ENCODE peak calls at places on chromosomes 13 and 19, in nine cellular contexts. One of them, this sample, is unnamed.

GRCh38 chr13:42002066-42002465 is 41.2 kb upstream of the VWA8 start:
- DNase-seq in H9: no peak
- DNase-seq in GM23338: no peak
- DNase-seq in tibial nerve: no peak
- DNase-seq in SK-N-SH: no peak
- DNase-seq in lung: no peak
- DNase-seq in AG04450: no peak
- DNase-seq in heart right ventricle: no peak
- DNase-seq in CD8-positive, alpha-beta T cell: no peak
- DNase-seq in this sample: no peak

GRCh38 chr13:20232556-20233277 is 598 bp upstream of the GJB6 start:
- DNase-seq in lung: no peak
- DNase-seq in H9: no peak
- DNase-seq in GM23338: no peak
- DNase-seq in tibial nerve: no peak
- DNase-seq in heart right ventricle: no peak
- DNase-seq in SK-N-SH: no peak
- DNase-seq in AG04450: no peak
- DNase-seq in CD8-positive, alpha-beta T cell: no peak
- DNase-seq in this sample: no peak

GRCh38 chr13:36998624-36999041 is 507 bp downstream of the ALG5 start:
- DNase-seq in tibial nerve: no peak
- DNase-seq in SK-N-SH: peak
- DNase-seq in H9: peak
- DNase-seq in CD8-positive, alpha-beta T cell: peak
- DNase-seq in AG04450: no peak
- DNase-seq in GM23338: peak
- DNase-seq in lung: peak
- DNase-seq in heart right ventricle: peak
- DNase-seq in this sample: peak

GRCh38 chr13:29865934-29866333 is 15.5 kb upstream of the UBL3 start:
- DNase-seq in SK-N-SH: no peak
- DNase-seq in lung: no peak
- DNase-seq in tibial nerve: no peak
- DNase-seq in AG04450: no peak
- DNase-seq in H9: no peak
- DNase-seq in GM23338: no peak
- DNase-seq in CD8-positive, alpha-beta T cell: no peak
- DNase-seq in heart right ventricle: no peak
- DNase-seq in this sample: no peak

GRCh38 chr13:113548778-113549621 is 35.6 kb upstream of the TFDP1 start:
- DNase-seq in heart right ventricle: no peak
- DNase-seq in AG04450: no peak
- DNase-seq in CD8-positive, alpha-beta T cell: no peak
- DNase-seq in tibial nerve: no peak
- DNase-seq in H9: no peak
- DNase-seq in GM23338: no peak
- DNase-seq in SK-N-SH: peak
- DNase-seq in lung: no peak
- DNase-seq in this sample: peak

GRCh38 chr19:32858559-32858958 is 11.0 kb downstream of the SLC7A9 start:
- DNase-seq in tibial nerve: no peak
- DNase-seq in H9: no peak
- DNase-seq in CD8-positive, alpha-beta T cell: no peak
- DNase-seq in AG04450: no peak
- DNase-seq in lung: no peak
- DNase-seq in heart right ventricle: no peak
- DNase-seq in SK-N-SH: no peak
- DNase-seq in GM23338: no peak
- DNase-seq in this sample: no peak

GRCh38 chr19:2371656-2372055 is 11.6 kb downstream of the TMPRSS9 start:
- DNase-seq in CD8-positive, alpha-beta T cell: no peak
- DNase-seq in GM23338: no peak
- DNase-seq in AG04450: no peak
- DNase-seq in H9: no peak
- DNase-seq in heart right ventricle: no peak
- DNase-seq in tibial nerve: no peak
- DNase-seq in lung: no peak
- DNase-seq in SK-N-SH: no peak
- DNase-seq in this sample: no peak

GRCh38 chr19:7789447-7789846 is 26.4 kb downstream of the CLEC4M start:
- DNase-seq in CD8-positive, alpha-beta T cell: no peak
- DNase-seq in lung: no peak
- DNase-seq in H9: peak
- DNase-seq in GM23338: peak
- DNase-seq in tibial nerve: no peak
- DNase-seq in AG04450: no peak
- DNase-seq in SK-N-SH: peak
- DNase-seq in heart right ventricle: no peak
- DNase-seq in this sample: no peak

GRCh38 chr13:110340812-110341444 is 33.8 kb downstream of the COL4A2 start:
- DNase-seq in heart right ventricle: peak
- DNase-seq in AG04450: no peak
- DNase-seq in GM23338: no peak
- DNase-seq in SK-N-SH: no peak
- DNase-seq in tibial nerve: peak
- DNase-seq in lung: peak
- DNase-seq in H9: no peak
- DNase-seq in CD8-positive, alpha-beta T cell: peak
- DNase-seq in this sample: no peak

GRCh38 chr13:114062754-114063153 is 69.7 kb downstream of the RASA3 start:
- DNase-seq in heart right ventricle: no peak
- DNase-seq in SK-N-SH: no peak
- DNase-seq in H9: no peak
- DNase-seq in tibial nerve: no peak
- DNase-seq in lung: no peak
- DNase-seq in GM23338: no peak
- DNase-seq in CD8-positive, alpha-beta T cell: no peak
- DNase-seq in AG04450: no peak
- DNase-seq in this sample: no peak

GRCh38 chr19:45349430-45349941 is 8.9 kb downstream of the KLC3 start:
- DNase-seq in GM23338: no peak
- DNase-seq in lung: no peak
- DNase-seq in tibial nerve: no peak
- DNase-seq in H9: no peak
- DNase-seq in heart right ventricle: no peak
- DNase-seq in AG04450: no peak
- DNase-seq in CD8-positive, alpha-beta T cell: no peak
- DNase-seq in SK-N-SH: peak
- DNase-seq in this sample: no peak
- TF ChIP-seq CTCF in GM23338: no peak
- TF ChIP-seq CTCF in lung: no peak
- TF ChIP-seq CTCF in tibial nerve: no peak
- TF ChIP-seq CTCF in H9: no peak
- TF ChIP-seq CTCF in heart right ventricle: no peak
- TF ChIP-seq CTCF in AG04450: no peak
- TF ChIP-seq CTCF in CD8-positive, alpha-beta T cell: no peak
- TF ChIP-seq CTCF in SK-N-SH: no peak
- TF ChIP-seq CTCF in this sample: no peak

GRCh38 chr13:97237388-97237787 is 15.3 kb downstream of the MBNL2 start:
- DNase-seq in heart right ventricle: no peak
- DNase-seq in H9: no peak
- DNase-seq in SK-N-SH: no peak
- DNase-seq in CD8-positive, alpha-beta T cell: no peak
- DNase-seq in lung: no peak
- DNase-seq in tibial nerve: no peak
- DNase-seq in GM23338: no peak
- DNase-seq in AG04450: no peak
- DNase-seq in this sample: no peak
- H3K27ac ChIP-seq in heart right ventricle: peak
- H3K27ac ChIP-seq in H9: no peak
- H3K27ac ChIP-seq in SK-N-SH: peak
- H3K27ac ChIP-seq in CD8-positive, alpha-beta T cell: no peak
- H3K27ac ChIP-seq in lung: no peak
- H3K27ac ChIP-seq in tibial nerve: no peak
- H3K27ac ChIP-seq in GM23338: no peak
- H3K27ac ChIP-seq in AG04450: no peak
- H3K27ac ChIP-seq in this sample: no peak

GRCh38 chr19:5186293-5187050 is 154.1 kb downstream of the PTPRS start:
- DNase-seq in GM23338: no peak
- DNase-seq in H9: no peak
- DNase-seq in lung: no peak
- DNase-seq in heart right ventricle: no peak
- DNase-seq in SK-N-SH: no peak
- DNase-seq in AG04450: no peak
- DNase-seq in tibial nerve: no peak
- DNase-seq in CD8-positive, alpha-beta T cell: no peak
- DNase-seq in this sample: no peak
- TF ChIP-seq CTCF in GM23338: no peak
- TF ChIP-seq CTCF in H9: no peak
- TF ChIP-seq CTCF in lung: no peak
- TF ChIP-seq CTCF in heart right ventricle: no peak
- TF ChIP-seq CTCF in SK-N-SH: no peak
- TF ChIP-seq CTCF in AG04450: no peak
- TF ChIP-seq CTCF in tibial nerve: no peak
- TF ChIP-seq CTCF in CD8-positive, alpha-beta T cell: no peak
- TF ChIP-seq CTCF in this sample: no peak

GRCh38 chr19:47660435-47660832 is 51.5 kb downstream of the BICRA start:
- DNase-seq in AG04450: no peak
- DNase-seq in GM23338: no peak
- DNase-seq in H9: no peak
- DNase-seq in CD8-positive, alpha-beta T cell: no peak
- DNase-seq in lung: no peak
- DNase-seq in SK-N-SH: no peak
- DNase-seq in heart right ventricle: no peak
- DNase-seq in tibial nerve: no peak
- DNase-seq in this sample: peak
- H3K27ac ChIP-seq in AG04450: no peak
- H3K27ac ChIP-seq in GM23338: no peak
- H3K27ac ChIP-seq in H9: no peak
- H3K27ac ChIP-seq in CD8-positive, alpha-beta T cell: no peak
- H3K27ac ChIP-seq in lung: no peak
- H3K27ac ChIP-seq in SK-N-SH: no peak
- H3K27ac ChIP-seq in heart right ventricle: no peak
- H3K27ac ChIP-seq in tibial nerve: no peak
- H3K27ac ChIP-seq in this sample: peak

This sample was measured in WERI-Rb-1.